ENCODE peak calls at places on chromosome 14, in eight cellular contexts. O is sciatic nerve; T is activated naive CD8-positive, alpha-beta T cell treated with anti-CD3 and anti-CD28 coated beads, Interleukin-2, amount 50 U/mL, for 24 hours; M is activated naive CD4-positive, alpha-beta T cell treated with anti-CD3 and anti-CD28 coated beads, Interleukin-2, amount 50 U/mL, for 72 hours; G is WTC11; S is left lobe of liver; K is activated CD8-positive, alpha-beta memory T cell treated with anti-CD3 and anti-CD28 coated beads, Interleukin-2, amount 10 ng/mL, durations not matched to agents 7 days and 5 days; L is activated CD4-positive, CD25-positive, alpha-beta regulatory T cell treated with anti-CD3 and anti-CD28 coated beads, Interleukin-2, amount 50 U/mL, for 24 hours. A is an unnamed sample.

GRCh38 chr14:101820283-101820798 is 58.8 kb downstream of the PPP2R5C start:
- ATAC-seq in K (no peak), M (peak; percentile 11), L (no peak), O (no peak), S (no peak), T (peak; percentile 16), G (no peak), A (peak; percentile 13)

GRCh38 chr14:54489731-54490447 is 1.1 kb upstream of the GMFB start:
- ATAC-seq in S (no peak), M (no peak), G (no peak), L (no peak), O (no peak), T (no peak), K (no peak), A (no peak)

GRCh38 chr14:34310724-34311123 is 151.3 kb downstream of the SPTSSA start:
- ATAC-seq in O (no peak), T (no peak), G (no peak), L (no peak), M (no peak), K (no peak), S (no peak), A (no peak)

GRCh38 chr14:101441710-101442109 is 119.6 kb upstream of the DIO3 start:
- ATAC-seq in L (no peak), M (no peak), S (no peak), G (no peak), K (no peak), T (no peak), O (no peak), A (no peak)

GRCh38 chr14:31124197-31124596 is 83.4 kb downstream of the HECTD1 start:
- ATAC-seq in K (peak; percentile 47), S (no peak), M (peak; percentile 54), G (no peak), T (peak; percentile 47), O (no peak), L (no peak), A (peak; percentile 61)

GRCh38 chr14:26404927-26405326 is 192.9 kb downstream of the NOVA1 start:
- ATAC-seq in O (no peak), M (no peak), L (no peak), S (no peak), K (no peak), G (no peak), T (no peak), A (no peak)

GRCh38 chr14:90857866-90858265 is 41.6 kb upstream of the TTC7B start:
- ATAC-seq in G (no peak), M (no peak), O (no peak), T (no peak), S (no peak), L (no peak), K (no peak), A (no peak)

GRCh38 chr14:100221419-100222218 is 17.3 kb upstream of the YY1 start:
- ATAC-seq in K (peak; percentile 93), S (peak; percentile 95), T (peak; percentile 83), G (peak; percentile 83), M (peak; percentile 85), O (peak; percentile 89), L (peak; percentile 94), A (peak; percentile 93)

GRCh38 chr14:67766035-67766680 is 50.2 kb downstream of the ZFYVE26 start:
- ATAC-seq in K (no peak), T (no peak), G (no peak), O (peak; percentile 62), L (no peak), M (no peak), S (peak; percentile 57), A (no peak)

A was measured in activated T-helper 17 cell treated with anti-CD3 and anti-CD28 coated beads, Interleukin-2, amount 50 U/mL, for 72 hours.